ENCODE peak calls at places on chromosome 3, in five cellular contexts. J is lower leg skin, M is cardiac fibroblast, F is neural progenitor cell, Q is fibroblast of pulmonary artery. N is an unnamed sample.

GRCh38 chr3:145915787-145916186 is 245.2 kb downstream of the PLOD2 start:
- DNase-seq in J (no peak), M (no peak), F (no peak), Q (no peak), N (no peak)

GRCh38 chr3:12159227-12159601 is 502 bp upstream of the TIMP4 start:
- DNase-seq in J (no peak), M (peak), F (peak), Q (no peak), N (no peak)

GRCh38 chr3:107430214-107431047 is 53.2 kb downstream of the CCDC54 start:
- DNase-seq in J (no peak), M (peak), F (peak), Q (peak), N (no peak)

GRCh38 chr3:196501316-196502064 is 2.1 kb downstream of the RNF168 start:
- DNase-seq in J (no peak), M (peak), F (peak), Q (peak), N (peak)

GRCh38 chr3:126351086-126351770 is 6.0 kb downstream of the KLF15 start:
- DNase-seq in J (no peak), M (no peak), F (no peak), Q (no peak), N (no peak)

GRCh38 chr3:194333212-194333980 is 17.7 kb downstream of the CPN2 start:
- DNase-seq in J (peak), M (peak), F (peak), Q (peak), N (peak)

GRCh38 chr3:121752261-121752660 is 2.7 kb upstream of the GOLGB1 start:
- DNase-seq in J (no peak), M (no peak), F (no peak), Q (no peak), N (no peak)

GRCh38 chr3:53682807-53683206 is 163.4 kb downstream of the CHDH start:
- DNase-seq in J (no peak), M (no peak), F (no peak), Q (no peak), N (no peak)

GRCh38 chr3:111112913-111113312 is 41.3 kb downstream of the NECTIN3 start:
- DNase-seq in J (no peak), M (peak), F (peak), Q (peak), N (peak)

GRCh38 chr3:45597166-45597565 is 2.6 kb downstream of the LIMD1 start:
- DNase-seq in J (no peak), M (peak), F (no peak), Q (peak), N (no peak)

GRCh38 chr3:153595186-153595815 is 433.3 kb downstream of the RAP2B start:
- DNase-seq in J (no peak), M (peak), F (peak), Q (peak), N (peak)

DNA sequence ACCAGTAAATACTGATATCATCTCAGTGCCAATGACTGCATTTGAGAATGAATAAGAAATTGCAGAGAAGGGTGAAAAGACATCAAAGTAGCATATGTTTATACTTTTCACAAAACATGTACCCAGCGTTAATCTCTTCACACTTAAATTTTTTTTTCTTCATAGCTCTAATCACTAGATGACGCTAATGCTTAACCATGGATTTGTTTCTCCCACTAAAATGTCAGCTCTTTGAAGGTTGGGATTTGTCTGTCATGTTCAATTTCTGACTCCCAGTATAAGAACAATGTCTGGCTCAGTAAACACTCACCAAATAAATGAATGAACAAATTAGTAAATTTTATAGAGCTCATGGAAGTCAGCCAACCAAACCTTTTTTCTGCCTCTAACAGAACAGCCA is 78.3 kb upstream of the LMCD1 start:
- DNase-seq in J (no peak), M (no peak), F (no peak), Q (no peak), N (no peak)
- TF ChIP-seq CTCF in J (no peak), M (no peak), F (no peak), Q (no peak), N (no peak)

GRCh38 chr3:127629462-127630403 is 748 bp downstream of the PODXL2 start:
- DNase-seq in J (no peak), M (no peak), F (no peak), Q (no peak), N (peak)

GRCh38 chr3:127630811-127631714 is 2.1 kb downstream of the PODXL2 start:
- DNase-seq in J (no peak), M (no peak), F (no peak), Q (no peak), N (no peak)

GRCh38 chr3:127632035-127632434 is 3.0 kb downstream of the PODXL2 start:
- DNase-seq in J (no peak), M (no peak), F (no peak), Q (no peak), N (no peak)

GRCh38 chr3:127628788-127629456 is at the start of gene PODXL2:
- DNase-seq in J (no peak), M (peak), F (peak), Q (peak), N (peak)

GRCh38 chr3:127628426-127628787 is 578 bp upstream of the PODXL2 start:
- DNase-seq in J (no peak), M (no peak), F (no peak), Q (no peak), N (no peak)
- H3K4me3 ChIP-seq in J (no peak), M (no peak), F (no peak), Q (no peak), N (no peak)

GRCh38 chr3:109888026-109888425 is 550.7 kb upstream of the DPPA4 start:
- DNase-seq in J (no peak), M (no peak), F (no peak), Q (no peak), N (no peak)
- TF ChIP-seq CTCF in J (no peak), M (no peak), F (no peak), Q (no peak), N (no peak)

GRCh38 chr3:158106773-158107461 is 697 bp upstream of the SHOX2 start:
- DNase-seq in J (no peak), M (no peak), F (peak), Q (no peak), N (no peak)

GRCh38 chr3:158105124-158105709 is 1.0 kb downstream of the SHOX2 start:
- DNase-seq in J (no peak), M (no peak), F (peak), Q (no peak), N (no peak)

GRCh38 chr3:158104346-158105020 is 1.7 kb downstream of the SHOX2 start:
- DNase-seq in J (no peak), M (no peak), F (no peak), Q (no peak), N (no peak)

GRCh38 chr3:158107508-158108095 is 1.4 kb upstream of the SHOX2 start:
- DNase-seq in J (no peak), M (no peak), F (no peak), Q (no peak), N (no peak)

GRCh38 chr3:158105710-158106438 is at the start of gene SHOX2:
- DNase-seq in J (no peak), M (peak), F (peak), Q (peak), N (peak)
- H3K4me3 ChIP-seq in J (peak), M (peak), F (peak), Q (peak), N (peak)

GRCh38 chr3:43856351-43856750 is 165.6 kb downstream of the ABHD5 start:
- DNase-seq in J (no peak), M (no peak), F (no peak), Q (no peak), N (no peak)

GRCh38 chr3:43857361-43858051 is 166.8 kb downstream of the ABHD5 start:
- DNase-seq in J (no peak), M (peak), F (no peak), Q (no peak), N (peak)

GRCh38 chr3:43854916-43855315 is 164.2 kb downstream of the ABHD5 start:
- DNase-seq in J (no peak), M (no peak), F (no peak), Q (no peak), N (no peak)

GRCh38 chr3:43856761-43857160 is 166.0 kb downstream of the ABHD5 start:
- DNase-seq in J (no peak), M (no peak), F (no peak), Q (no peak), N (no peak)

DNA sequence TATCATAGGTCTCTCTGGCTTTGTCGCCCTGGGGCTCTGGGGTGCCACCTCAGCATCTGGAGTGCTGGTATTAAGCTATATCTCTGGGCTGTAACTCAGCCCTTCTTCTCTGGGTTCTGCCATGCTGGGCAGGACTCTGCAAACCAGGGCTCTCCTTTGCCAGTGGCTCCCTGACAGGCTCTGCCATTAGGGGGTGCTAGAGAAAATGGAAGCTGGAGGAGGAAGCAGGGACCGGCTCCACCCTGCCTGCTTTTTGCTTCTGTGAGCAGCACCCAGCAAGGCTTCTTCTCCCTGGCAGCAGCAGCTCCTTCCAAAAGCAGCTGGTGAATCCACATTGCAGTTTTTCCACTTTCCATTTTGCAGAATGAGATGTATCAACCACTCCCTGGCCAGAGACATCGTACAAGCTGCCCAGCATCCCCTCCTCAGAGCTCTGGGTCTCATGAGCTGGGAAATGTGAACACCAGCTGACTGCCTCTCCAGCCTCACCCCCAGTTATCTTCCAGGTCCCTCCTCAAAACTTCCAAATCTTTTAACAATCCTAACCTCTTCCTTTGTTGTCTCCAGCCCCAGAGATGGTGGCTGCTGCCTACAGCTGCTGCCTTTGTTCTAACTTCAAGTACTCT is 165.0 kb downstream of the ABHD5 start:
- DNase-seq in J (peak), M (peak), F (peak), Q (peak), N (peak)
- TF ChIP-seq CTCF in J (no peak), M (peak), F (peak), Q (peak), N (peak)

GRCh38 chr3:44227622-44228021 is 14.1 kb upstream of the TOPAZ1 start:
- DNase-seq in J (no peak), M (no peak), F (no peak), Q (no peak), N (no peak)
- H3K4me3 ChIP-seq in J (no peak), M (no peak), F (no peak), Q (no peak), N (no peak)

DNA sequence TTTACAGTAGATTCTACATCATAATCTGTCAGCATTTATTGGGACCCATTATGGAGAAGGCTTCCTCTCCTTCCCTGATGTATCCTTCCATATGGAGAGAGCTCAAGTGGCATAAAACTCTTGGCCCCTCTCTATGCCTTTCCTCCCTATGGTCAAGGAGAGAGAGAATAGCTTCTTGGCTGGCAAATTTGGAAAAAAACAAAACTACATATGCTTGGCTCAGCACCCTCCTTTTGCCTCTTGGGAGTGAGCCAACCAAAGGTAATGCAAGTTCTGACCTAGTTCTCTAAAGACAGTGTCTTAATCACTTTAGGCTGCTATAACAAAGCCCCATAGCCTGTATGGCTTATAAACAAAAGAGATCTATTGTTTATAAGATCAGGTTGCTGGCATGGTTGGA is 37.5 kb downstream of the C3orf70 start:
- DNase-seq in J (no peak), M (no peak), F (no peak), Q (no peak), N (no peak)
- TF ChIP-seq CTCF in J (no peak), M (no peak), F (no peak), Q (no peak), N (no peak)

DNA sequence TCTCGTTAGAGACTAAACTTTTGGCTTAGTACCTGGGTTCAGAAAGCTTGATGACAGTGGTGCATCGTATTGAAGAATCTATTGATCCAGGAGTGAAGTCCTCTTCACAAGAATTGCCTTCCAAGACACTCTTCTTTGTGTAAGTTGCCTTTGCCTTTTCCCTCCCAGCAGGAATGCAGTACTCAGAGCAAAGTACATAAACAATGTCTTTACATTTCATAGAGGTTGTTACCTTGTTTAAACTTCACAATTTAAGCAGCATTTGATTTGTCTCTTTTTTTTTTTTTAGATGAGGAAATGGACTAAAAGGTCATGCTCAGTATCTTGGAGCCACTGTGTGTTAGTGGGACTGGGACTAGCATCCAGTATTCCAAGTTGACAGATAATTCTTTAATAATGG is 9.9 kb downstream of the RAB7A start:
- DNase-seq in J (no peak), M (no peak), F (no peak), Q (no peak), N (no peak)
- H3K4me3 ChIP-seq in J (no peak), M (no peak), F (no peak), Q (no peak), N (no peak)

N was measured in foreskin fibroblast.